ENCODE peak calls at places on chromosome 16, in five cellular contexts. One of them, this sample, is unnamed.
A peak's percentile ranks its signal among the peaks of the same experiment; 100 is the strongest.

GRCh38 chr16:71230122-71230845 is at the start of gene HYDIN:
- DNase-seq in uterus: no peak
- DNase-seq in colonic mucosa: peak; percentile 40
- DNase-seq in fibroblast of lung: peak; percentile 37
- DNase-seq in DND-41: no peak
- DNase-seq in this sample: no peak

GRCh38 chr16:27402569-27402963 is 592 bp downstream of the IL21R start:
- DNase-seq in uterus: no peak
- DNase-seq in colonic mucosa: no peak
- DNase-seq in fibroblast of lung: no peak
- DNase-seq in DND-41: no peak
- DNase-seq in this sample: no peak

GRCh38 chr16:15643453-15644305 is 725 bp upstream of the MARF1 start:
- DNase-seq in uterus: peak; percentile 28
- DNase-seq in colonic mucosa: peak; percentile 39
- DNase-seq in fibroblast of lung: peak; percentile 79
- DNase-seq in DND-41: peak; percentile 55
- DNase-seq in this sample: no peak

GRCh38 chr16:81715358-81716196 is 63.5 kb upstream of the PLCG2 start:
- DNase-seq in uterus: no peak
- DNase-seq in colonic mucosa: no peak
- DNase-seq in fibroblast of lung: no peak
- DNase-seq in DND-41: no peak
- DNase-seq in this sample: no peak

GRCh38 chr16:47888142-47888541 is 267.7 kb downstream of the ABCC12 start:
- DNase-seq in uterus: no peak
- DNase-seq in colonic mucosa: no peak
- DNase-seq in fibroblast of lung: peak; percentile 34
- DNase-seq in DND-41: no peak
- DNase-seq in this sample: peak; percentile 22

GRCh38 chr16:86638642-86639041 is 60.3 kb downstream of the FOXL1 start:
- DNase-seq in uterus: no peak
- DNase-seq in colonic mucosa: no peak
- DNase-seq in fibroblast of lung: no peak
- DNase-seq in DND-41: no peak
- DNase-seq in this sample: no peak

GRCh38 chr16:88499836-88500251 is 46.8 kb downstream of the ZFPM1 start:
- DNase-seq in uterus: no peak
- DNase-seq in colonic mucosa: no peak
- DNase-seq in fibroblast of lung: no peak
- DNase-seq in DND-41: no peak
- DNase-seq in this sample: no peak

GRCh38 chr16:84780977-84781376 is 38.8 kb upstream of the CRISPLD2 start:
- DNase-seq in uterus: no peak
- DNase-seq in colonic mucosa: no peak
- DNase-seq in fibroblast of lung: no peak
- DNase-seq in DND-41: no peak
- DNase-seq in this sample: no peak

GRCh38 chr16:59651662-59652061 is 917.5 kb upstream of the GOT2 start:
- DNase-seq in uterus: no peak
- DNase-seq in colonic mucosa: no peak
- DNase-seq in fibroblast of lung: no peak
- DNase-seq in DND-41: no peak
- DNase-seq in this sample: no peak

GRCh38 chr16:1308036-1308976 is 1.1 kb upstream of the UBE2I start:
- DNase-seq in uterus: no peak
- DNase-seq in colonic mucosa: no peak
- DNase-seq in fibroblast of lung: peak; percentile 33
- DNase-seq in DND-41: no peak
- DNase-seq in this sample: no peak

GRCh38 chr16:9072806-9073341 is 18.6 kb upstream of the HAPSTR1 start:
- DNase-seq in uterus: no peak
- DNase-seq in colonic mucosa: no peak
- DNase-seq in fibroblast of lung: peak; percentile 95
- DNase-seq in DND-41: peak; percentile 61
- DNase-seq in this sample: no peak

GRCh38 chr16:1001096-1001495 is 19.5 kb downstream of the SOX8 start:
- DNase-seq in uterus: no peak
- DNase-seq in colonic mucosa: no peak
- DNase-seq in fibroblast of lung: no peak
- DNase-seq in DND-41: no peak
- DNase-seq in this sample: no peak

GRCh38 chr16:65728652-65729051 is 606.8 kb upstream of the CDH11 start:
- DNase-seq in uterus: no peak
- DNase-seq in colonic mucosa: no peak
- DNase-seq in fibroblast of lung: no peak
- DNase-seq in DND-41: no peak
- DNase-seq in this sample: no peak

GRCh38 chr16:19876501-19877059 is 8.1 kb downstream of the GPRC5B start:
- DNase-seq in uterus: no peak
- DNase-seq in colonic mucosa: no peak
- DNase-seq in fibroblast of lung: no peak
- DNase-seq in DND-41: no peak
- DNase-seq in this sample: no peak

GRCh38 chr16:70391446-70391845 is 44.7 kb downstream of the DDX19A start:
- DNase-seq in uterus: no peak
- DNase-seq in colonic mucosa: no peak
- DNase-seq in fibroblast of lung: no peak
- DNase-seq in DND-41: no peak
- DNase-seq in this sample: no peak

GRCh38 chr16:740764-741505 is at the start of gene CIAO3:
- DNase-seq in uterus: peak; percentile 86
- DNase-seq in colonic mucosa: peak; percentile 89
- DNase-seq in fibroblast of lung: peak; percentile 88
- DNase-seq in DND-41: peak; percentile 89
- DNase-seq in this sample: peak; percentile 87

GRCh38 chr16:22239131-22239805 is 33.2 kb downstream of the EEF2K start:
- DNase-seq in uterus: no peak
- DNase-seq in colonic mucosa: no peak
- DNase-seq in fibroblast of lung: no peak
- DNase-seq in DND-41: no peak
- DNase-seq in this sample: no peak

GRCh38 chr16:84308120-84308519 is 13.4 kb downstream of the WFDC1 start:
- DNase-seq in uterus: peak; percentile 31
- DNase-seq in colonic mucosa: peak; percentile 51
- DNase-seq in fibroblast of lung: peak; percentile 39
- DNase-seq in DND-41: peak; percentile 16
- DNase-seq in this sample: peak; percentile 75

GRCh38 chr16:26981266-26981938 is 85.3 kb upstream of the C16orf82 start:
- DNase-seq in uterus: no peak
- DNase-seq in colonic mucosa: no peak
- DNase-seq in fibroblast of lung: peak; percentile 85
- DNase-seq in DND-41: no peak
- DNase-seq in this sample: peak; percentile 27

GRCh38 chr16:67881557-67882220 is 3.0 kb upstream of the NRN1L start:
- DNase-seq in uterus: no peak
- DNase-seq in colonic mucosa: no peak
- DNase-seq in fibroblast of lung: no peak
- DNase-seq in DND-41: no peak
- DNase-seq in this sample: no peak

GRCh38 chr16:7182510-7183109 is 150.0 kb upstream of the RBFOX1 start:
- DNase-seq in uterus: no peak
- DNase-seq in colonic mucosa: no peak
- DNase-seq in fibroblast of lung: no peak
- DNase-seq in DND-41: peak; percentile 18
- DNase-seq in this sample: no peak

GRCh38 chr16:4011225-4011939 is 104.9 kb downstream of the ADCY9 start:
- DNase-seq in uterus: no peak
- DNase-seq in colonic mucosa: no peak
- DNase-seq in fibroblast of lung: no peak
- DNase-seq in DND-41: no peak
- DNase-seq in this sample: no peak

GRCh38 chr16:81738831-81739496 is 40.1 kb upstream of the PLCG2 start:
- DNase-seq in uterus: no peak
- DNase-seq in colonic mucosa: peak; percentile 57
- DNase-seq in fibroblast of lung: no peak
- DNase-seq in DND-41: no peak
- DNase-seq in this sample: no peak

GRCh38 chr16:30494028-30494427 is 21.5 kb downstream of the ITGAL start:
- DNase-seq in uterus: no peak
- DNase-seq in colonic mucosa: no peak
- DNase-seq in fibroblast of lung: no peak
- DNase-seq in DND-41: no peak
- DNase-seq in this sample: no peak

GRCh38 chr16:2785101-2785991 is 2.0 kb downstream of the PRSS33 start:
- DNase-seq in uterus: no peak
- DNase-seq in colonic mucosa: no peak
- DNase-seq in fibroblast of lung: no peak
- DNase-seq in DND-41: no peak
- DNase-seq in this sample: peak; percentile 44

GRCh38 chr16:19136549-19137196 is 22.9 kb downstream of the ITPRIPL2 start:
- DNase-seq in uterus: no peak
- DNase-seq in colonic mucosa: peak; percentile 53
- DNase-seq in fibroblast of lung: peak; percentile 42
- DNase-seq in DND-41: no peak
- DNase-seq in this sample: no peak

GRCh38 chr16:30395155-30395991 is at the start of gene ZNF48:
- DNase-seq in uterus: peak; percentile 86
- DNase-seq in colonic mucosa: peak; percentile 72
- DNase-seq in fibroblast of lung: peak; percentile 90
- DNase-seq in DND-41: peak; percentile 65
- DNase-seq in this sample: peak; percentile 86

GRCh38 chr16:12766853-12767252 is 36.8 kb downstream of the CPPED1 start:
- DNase-seq in uterus: no peak
- DNase-seq in colonic mucosa: no peak
- DNase-seq in fibroblast of lung: no peak
- DNase-seq in DND-41: no peak
- DNase-seq in this sample: no peak

GRCh38 chr16:12646490-12647274 is 157.0 kb downstream of the CPPED1 start:
- DNase-seq in uterus: peak; percentile 14
- DNase-seq in colonic mucosa: no peak
- DNase-seq in fibroblast of lung: no peak
- DNase-seq in DND-41: no peak
- DNase-seq in this sample: no peak

GRCh38 chr16:582614-583331 is 7.1 kb upstream of the RAB40C start:
- DNase-seq in uterus: no peak
- DNase-seq in colonic mucosa: no peak
- DNase-seq in fibroblast of lung: no peak
- DNase-seq in DND-41: peak; percentile 5
- DNase-seq in this sample: no peak

GRCh38 chr16:68778551-68779231 is 41.6 kb downstream of the CDH1 start:
- DNase-seq in uterus: no peak
- DNase-seq in colonic mucosa: peak; percentile 43
- DNase-seq in fibroblast of lung: no peak
- DNase-seq in DND-41: no peak
- DNase-seq in this sample: no peak

GRCh38 chr16:56944954-56945839 is 13.3 kb downstream of the HERPUD1 start:
- DNase-seq in uterus: no peak
- DNase-seq in colonic mucosa: no peak
- DNase-seq in fibroblast of lung: no peak
- DNase-seq in DND-41: no peak
- DNase-seq in this sample: no peak
- H3K27ac ChIP-seq in uterus: no peak overlapping the region
- H3K27ac ChIP-seq in colonic mucosa: no peak overlapping the region
- H3K27ac ChIP-seq in fibroblast of lung: no peak overlapping the region
- H3K27ac ChIP-seq in DND-41: no peak overlapping the region
- H3K27ac ChIP-seq in this sample: no peak overlapping the region

DNA sequence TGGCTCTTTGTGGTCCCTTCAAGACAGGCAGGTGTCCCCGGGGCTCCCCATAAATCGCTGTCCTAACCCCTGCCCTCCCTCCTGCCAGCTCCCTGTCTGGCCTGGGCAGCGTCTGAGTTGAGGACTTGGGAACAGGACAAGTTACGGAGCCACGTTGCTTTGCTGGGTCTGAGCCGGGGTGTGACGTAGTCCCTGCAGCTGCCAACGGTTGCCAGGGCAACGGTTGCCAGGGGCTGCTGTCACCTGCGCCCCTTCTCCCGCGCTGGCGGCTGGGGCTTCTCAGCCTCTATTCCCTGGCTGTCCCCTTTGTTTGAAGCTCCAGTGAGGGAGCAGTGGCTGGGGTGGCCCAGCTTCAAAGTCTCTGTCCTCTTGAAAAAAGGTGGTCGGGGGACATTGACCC is 10.7 kb downstream of the ADGRG1 start:
- DNase-seq in uterus: no peak
- DNase-seq in colonic mucosa: no peak
- DNase-seq in fibroblast of lung: peak; percentile 43
- DNase-seq in DND-41: peak; percentile 84
- DNase-seq in this sample: no peak
- H3K4me3 ChIP-seq in uterus: no peak overlapping the region
- H3K4me3 ChIP-seq in colonic mucosa: no peak overlapping the region
- H3K4me3 ChIP-seq in fibroblast of lung: no peak overlapping the region
- H3K4me3 ChIP-seq in DND-41: peak overlapping the region; percentile 34
- H3K4me3 ChIP-seq in this sample: no peak overlapping the region

GRCh38 chr16:83044589-83044988 is 417.8 kb downstream of the CDH13 start:
- DNase-seq in uterus: no peak
- DNase-seq in colonic mucosa: no peak
- DNase-seq in fibroblast of lung: no peak
- DNase-seq in DND-41: no peak
- DNase-seq in this sample: no peak
- H3K4me1 ChIP-seq in uterus: no peaks in the 10 kb centered on the region
- H3K4me1 ChIP-seq in colonic mucosa: no peaks in the 10 kb centered on the region
- H3K4me1 ChIP-seq in fibroblast of lung: no peaks in the 10 kb centered on the region
- H3K4me1 ChIP-seq in DND-41: no peaks in the 10 kb centered on the region
- H3K4me1 ChIP-seq in this sample: no peaks in the 10 kb centered on the region

GRCh38 chr16:14301150-14302030 is 230.3 kb downstream of the MRTFB start:
- DNase-seq in uterus: peak; percentile 46
- DNase-seq in colonic mucosa: peak; percentile 36
- DNase-seq in fibroblast of lung: no peak
- DNase-seq in DND-41: peak; percentile 83
- DNase-seq in this sample: no peak
- H3K27ac ChIP-seq in uterus: peak overlapping the region; percentile 76
- H3K27ac ChIP-seq in colonic mucosa: no peak overlapping the region
- H3K27ac ChIP-seq in fibroblast of lung: peak overlapping the region; percentile 65
- H3K27ac ChIP-seq in DND-41: no peak overlapping the region
- H3K27ac ChIP-seq in this sample: peak overlapping the region; percentile 74

GRCh38 chr16:89605186-89605970 is 8.1 kb upstream of the DPEP1 start:
- DNase-seq in uterus: no peak
- DNase-seq in colonic mucosa: no peak
- DNase-seq in fibroblast of lung: no peak
- DNase-seq in DND-41: no peak
- DNase-seq in this sample: no peak

GRCh38 chr16:89607937-89608740 is 5.3 kb upstream of the DPEP1 start:
- DNase-seq in uterus: no peak
- DNase-seq in colonic mucosa: no peak
- DNase-seq in fibroblast of lung: no peak
- DNase-seq in DND-41: peak; percentile 58
- DNase-seq in this sample: no peak

GRCh38 chr16:89610108-89610453 is 3.4 kb upstream of the DPEP1 start:
- DNase-seq in uterus: no peak
- DNase-seq in colonic mucosa: no peak
- DNase-seq in fibroblast of lung: no peak
- DNase-seq in DND-41: no peak
- DNase-seq in this sample: no peak

GRCh38 chr16:89606006-89606405 is 7.4 kb upstream of the DPEP1 start:
- DNase-seq in uterus: no peak
- DNase-seq in colonic mucosa: no peak
- DNase-seq in fibroblast of lung: no peak
- DNase-seq in DND-41: peak; percentile 35
- DNase-seq in this sample: no peak

GRCh38 chr16:89607453-89607852 is 6.0 kb upstream of the DPEP1 start:
- DNase-seq in uterus: no peak
- DNase-seq in colonic mucosa: no peak
- DNase-seq in fibroblast of lung: no peak
- DNase-seq in DND-41: peak; percentile 90
- DNase-seq in this sample: no peak
- H3K4me3 ChIP-seq in uterus: no peak overlapping the region
- H3K4me3 ChIP-seq in colonic mucosa: no peak overlapping the region
- H3K4me3 ChIP-seq in fibroblast of lung: no peak overlapping the region
- H3K4me3 ChIP-seq in DND-41: peak overlapping the region; percentile 38
- H3K4me3 ChIP-seq in this sample: no peak overlapping the region